ENCODE peak calls at places on chromosome 22, in seven cellular contexts. P is adrenal gland; A is stimulated activated CD8-positive, alpha-beta memory T cell treated with anti-CD3 and anti-CD28 coated beads, Interleukin-15, amount 100 ng/mL, for 48 hours; G is activated CD4-positive, alpha-beta T cell treated with anti-CD3 and anti-CD28 coated beads, Interleukin-2, amount 10 ng/mL, durations not matched to agents 7 days and 5 days; K is NCI-H1694; T is hypothalamus; E is RWPE2. V is an unnamed sample.

GRCh38 chr22:42156597-42156996 is 26.0 kb upstream of the CYP2D6 start:
- DNase-seq in P (no peak), A (no peak), G (no peak), K (no peak), T (no peak), E (no peak), V (no peak)

GRCh38 chr22:27752771-27753170 is 48.8 kb downstream of the MN1 start:
- DNase-seq in P (no peak), A (no peak), G (no peak), K (no peak), T (no peak), E (peak; percentile 90), V (no peak)

GRCh38 chr22:34068011-34068410 is 147.7 kb upstream of the LARGE1 start:
- DNase-seq in P (no peak), A (no peak), G (no peak), K (peak; percentile 76), T (no peak), E (no peak), V (no peak)

GRCh38 chr22:37063436-37064420 is 12.2 kb downstream of the KCTD17 start:
- DNase-seq in P (no peak), A (no peak), G (no peak), K (no peak), T (no peak), E (no peak), V (no peak)

GRCh38 chr22:42910221-42910942 is 53.3 kb upstream of the ARFGAP3 start:
- DNase-seq in P (no peak), A (no peak), G (no peak), K (peak; percentile 56), T (no peak), E (no peak), V (no peak)

GRCh38 chr22:34960005-34960404 is 106.0 kb upstream of the ISX start:
- DNase-seq in P (no peak), A (no peak), G (no peak), K (no peak), T (no peak), E (no peak), V (no peak)

GRCh38 chr22:50684986-50685385 is 12.4 kb downstream of the SHANK3 start:
- DNase-seq in P (no peak), A (no peak), G (no peak), K (no peak), T (no peak), E (no peak), V (no peak)

GRCh38 chr22:44092636-44093220 is 68.6 kb downstream of the PARVB start:
- DNase-seq in P (no peak), A (no peak), G (no peak), K (no peak), T (no peak), E (peak; percentile 19), V (no peak)

GRCh38 chr22:43438666-43439347 is 27.0 kb downstream of the MPPED1 start:
- DNase-seq in P (no peak), A (no peak), G (no peak), K (no peak), T (no peak), E (no peak), V (peak; percentile 44)

GRCh38 chr22:36328635-36329216 is 59.0 kb downstream of the MYH9 start:
- DNase-seq in P (peak; percentile 93), A (no peak), G (no peak), K (peak; percentile 13), T (no peak), E (peak; percentile 84), V (no peak)

GRCh38 chr22:45179276-45180049 is 15.7 kb downstream of the NUP50 start:
- DNase-seq in P (peak; percentile 52), A (no peak), G (peak; percentile 41), K (no peak), T (no peak), E (no peak), V (no peak)

GRCh38 chr22:20622650-20623339 is 115.4 kb downstream of the MED15 start:
- DNase-seq in P (no peak), A (no peak), G (no peak), K (no peak), T (no peak), E (no peak), V (no peak)

GRCh38 chr22:19361501-19362103 is 69.9 kb downstream of the HIRA start:
- DNase-seq in P (peak; percentile 35), A (no peak), G (no peak), K (no peak), T (no peak), E (no peak), V (no peak)

GRCh38 chr22:26168934-26169311 is 339 bp upstream of the SEZ6L start:
- DNase-seq in P (no peak), A (no peak), G (no peak), K (peak; percentile 47), T (no peak), E (no peak), V (no peak)

GRCh38 chr22:46065733-46066454 is 84.4 kb upstream of the PPARA start:
- DNase-seq in P (no peak), A (no peak), G (no peak), K (no peak), T (no peak), E (no peak), V (no peak)

GRCh38 chr22:18067121-18067520 is 10.7 kb upstream of the PEX26 start:
- DNase-seq in P (no peak), A (no peak), G (no peak), K (no peak), T (no peak), E (no peak), V (no peak)

GRCh38 chr22:46464701-46465347 is 72.6 kb downstream of the CELSR1 start:
- DNase-seq in P (no peak), A (no peak), G (no peak), K (no peak), T (no peak), E (no peak), V (peak; percentile 61)

GRCh38 chr22:24076091-24076867 is 65.2 kb downstream of the CABIN1 start:
- DNase-seq in P (no peak), A (no peak), G (no peak), K (no peak), T (no peak), E (no peak), V (peak; percentile 48)

GRCh38 chr22:40019100-40019499 is 24.3 kb downstream of the FAM83F start:
- DNase-seq in P (no peak), A (no peak), G (no peak), K (no peak), T (no peak), E (no peak), V (no peak)

GRCh38 chr22:27318516-27318915 is 483.0 kb downstream of the MN1 start:
- DNase-seq in P (no peak), A (no peak), G (no peak), K (no peak), T (no peak), E (no peak), V (no peak)

GRCh38 chr22:46581580-46582244 is 38.5 kb upstream of the GRAMD4 start:
- DNase-seq in P (no peak), A (no peak), G (no peak), K (no peak), T (no peak), E (peak; percentile 56), V (peak; percentile 67)

GRCh38 chr22:43828711-43829447 is 16.8 kb upstream of the EFCAB6 start:
- DNase-seq in P (no peak), A (no peak), G (no peak), K (peak; percentile 72), T (peak; percentile 22), E (no peak), V (peak; percentile 70)

GRCh38 chr22:29000225-29000556 is 61.4 kb downstream of the C22orf31 start:
- DNase-seq in P (no peak), A (no peak), G (no peak), K (no peak), T (no peak), E (no peak), V (no peak)

GRCh38 chr22:25815561-25815960 is 73.6 kb downstream of the MYO18B start:
- DNase-seq in P (no peak), A (no peak), G (no peak), K (no peak), T (no peak), E (no peak), V (no peak)

GRCh38 chr22:49015993-49016908 is 811.4 kb downstream of the BRD1 start:
- DNase-seq in P (peak; percentile 46), A (no peak), G (no peak), K (no peak), T (no peak), E (no peak), V (peak; percentile 61)

GRCh38 chr22:38572065-38572464 is 2.1 kb upstream of the DMC1 start:
- DNase-seq in P (peak; percentile 63), A (no peak), G (peak; percentile 55), K (peak; percentile 15), T (no peak), E (no peak), V (no peak)

GRCh38 chr22:45552580-45553332 is 50.1 kb downstream of the FBLN1 start:
- DNase-seq in P (peak; percentile 78), A (no peak), G (no peak), K (no peak), T (no peak), E (no peak), V (peak; percentile 86)

GRCh38 chr22:38034278-38034882 is 22.8 kb upstream of the PICK1 start:
- DNase-seq in P (peak; percentile 92), A (no peak), G (no peak), K (no peak), T (peak; percentile 69), E (peak; percentile 88), V (peak; percentile 77)

GRCh38 chr22:44360686-44361381 is 48.1 kb upstream of the SHISAL1 start:
- DNase-seq in P (no peak), A (no peak), G (no peak), K (no peak), T (no peak), E (peak; percentile 94), V (peak; percentile 67)

GRCh38 chr22:19419086-19419463 is 12.5 kb downstream of the HIRA start:
- DNase-seq in P (no peak), A (no peak), G (no peak), K (no peak), T (no peak), E (no peak), V (no peak)

GRCh38 chr22:36352775-36353507 is 34.8 kb downstream of the MYH9 start:
- DNase-seq in P (peak; percentile 93), A (no peak), G (no peak), K (no peak), T (no peak), E (no peak), V (no peak)

GRCh38 chr22:30892286-30892685 is 76.3 kb downstream of the MORC2 start:
- DNase-seq in P (peak; percentile 36), A (no peak), G (no peak), K (no peak), T (no peak), E (no peak), V (no peak)